ENCODE peak calls at places on chromosomes 13 and 19, in seven cellular contexts. One of them, this sample, is unnamed.
A peak's percentile ranks its signal among the peaks of the same experiment; 100 is the strongest.

GRCh38 chr13:31409678-31410356 is 210.0 kb downstream of the B3GLCT start:
- DNase-seq in H1: no peak
- DNase-seq in K562: no peak
- DNase-seq in SK-N-SH: no peak
- DNase-seq in HepG2: no peak
- DNase-seq in HCT116: no peak
- DNase-seq in GM12878: no peak
- DNase-seq in this sample: no peak

GRCh38 chr13:66159526-66159925 is 1070.6 kb downstream of the PCDH9 start:
- DNase-seq in H1: no peak
- DNase-seq in K562: no peak
- DNase-seq in SK-N-SH: no peak
- DNase-seq in HepG2: no peak
- DNase-seq in HCT116: no peak
- DNase-seq in GM12878: no peak
- DNase-seq in this sample: no peak

GRCh38 chr19:29771708-29772415 is 39.9 kb upstream of the CCNE1 start:
- DNase-seq in H1: peak; percentile 41
- DNase-seq in K562: peak; percentile 77
- DNase-seq in SK-N-SH: peak; percentile 86
- DNase-seq in HepG2: peak; percentile 41
- DNase-seq in HCT116: peak; percentile 43
- DNase-seq in GM12878: no peak
- DNase-seq in this sample: peak; percentile 67

GRCh38 chr19:40612831-40613668 is 11.9 kb downstream of the LTBP4 start:
- DNase-seq in H1: no peak
- DNase-seq in K562: peak; percentile 94
- DNase-seq in SK-N-SH: peak; percentile 71
- DNase-seq in HepG2: no peak
- DNase-seq in HCT116: no peak
- DNase-seq in GM12878: no peak
- DNase-seq in this sample: no peak

GRCh38 chr19:33235269-33235995 is 9.8 kb upstream of the SLC7A10 start:
- DNase-seq in H1: peak; percentile 70
- DNase-seq in K562: peak; percentile 81
- DNase-seq in SK-N-SH: peak; percentile 91
- DNase-seq in HepG2: peak; percentile 78
- DNase-seq in HCT116: peak; percentile 57
- DNase-seq in GM12878: peak; percentile 61
- DNase-seq in this sample: peak; percentile 74

GRCh38 chr19:8618751-8619150 is 8.2 kb upstream of the ADAMTS10 start:
- DNase-seq in H1: no peak
- DNase-seq in K562: no peak
- DNase-seq in SK-N-SH: no peak
- DNase-seq in HepG2: peak; percentile 53
- DNase-seq in HCT116: peak; percentile 50
- DNase-seq in GM12878: no peak
- DNase-seq in this sample: no peak

GRCh38 chr19:677601-678380 is 1.6 kb downstream of the FSTL3 start:
- DNase-seq in H1: no peak
- DNase-seq in K562: no peak
- DNase-seq in SK-N-SH: no peak
- DNase-seq in HepG2: no peak
- DNase-seq in HCT116: no peak
- DNase-seq in GM12878: no peak
- DNase-seq in this sample: peak; percentile 54

GRCh38 chr19:38134538-38135149 is 89.4 kb downstream of the DPF1 start:
- DNase-seq in H1: no peak
- DNase-seq in K562: peak; percentile 72
- DNase-seq in SK-N-SH: peak; percentile 65
- DNase-seq in HepG2: peak; percentile 38
- DNase-seq in HCT116: no peak
- DNase-seq in GM12878: no peak
- DNase-seq in this sample: peak; percentile 42

GRCh38 chr13:113742445-113743120 is 16.4 kb upstream of the TMEM255B start:
- DNase-seq in H1: no peak
- DNase-seq in K562: no peak
- DNase-seq in SK-N-SH: no peak
- DNase-seq in HepG2: no peak
- DNase-seq in HCT116: no peak
- DNase-seq in GM12878: no peak
- DNase-seq in this sample: no peak

GRCh38 chr13:113275387-113275786 is 21.7 kb upstream of the LAMP1 start:
- DNase-seq in H1: no peak
- DNase-seq in K562: peak; percentile 37
- DNase-seq in SK-N-SH: peak; percentile 52
- DNase-seq in HepG2: peak; percentile 84
- DNase-seq in HCT116: peak; percentile 59
- DNase-seq in GM12878: no peak
- DNase-seq in this sample: peak; percentile 62

GRCh38 chr19:35222373-35223005 is 6.0 kb downstream of the FAM187B start:
- DNase-seq in H1: no peak
- DNase-seq in K562: no peak
- DNase-seq in SK-N-SH: no peak
- DNase-seq in HepG2: no peak
- DNase-seq in HCT116: no peak
- DNase-seq in GM12878: no peak
- DNase-seq in this sample: no peak

GRCh38 chr13:50950808-50951207 is 41.2 kb downstream of the RNASEH2B start:
- DNase-seq in H1: no peak
- DNase-seq in K562: no peak
- DNase-seq in SK-N-SH: no peak
- DNase-seq in HepG2: no peak
- DNase-seq in HCT116: no peak
- DNase-seq in GM12878: no peak
- DNase-seq in this sample: no peak

GRCh38 chr19:53131085-53131484 is 1.6 kb downstream of the ZNF415 start:
- DNase-seq in H1: no peak
- DNase-seq in K562: no peak
- DNase-seq in SK-N-SH: no peak
- DNase-seq in HepG2: no peak
- DNase-seq in HCT116: no peak
- DNase-seq in GM12878: no peak
- DNase-seq in this sample: no peak
- TF ChIP-seq JUND in H1: no peak
- TF ChIP-seq JUND in K562: no peak
- TF ChIP-seq JUND in SK-N-SH: no peak
- TF ChIP-seq JUND in HepG2: no peak
- TF ChIP-seq JUND in HCT116: no peak
- TF ChIP-seq JUND in GM12878: no peak
- TF ChIP-seq JUND in this sample: no peak

GRCh38 chr13:111389621-111390521 is 69.4 kb downstream of the TEX29 start:
- DNase-seq in H1: no peak
- DNase-seq in K562: no peak
- DNase-seq in SK-N-SH: no peak
- DNase-seq in HepG2: no peak
- DNase-seq in HCT116: no peak
- DNase-seq in GM12878: no peak
- DNase-seq in this sample: no peak
- TF ChIP-seq JUND in H1: no peak
- TF ChIP-seq JUND in K562: no peak
- TF ChIP-seq JUND in SK-N-SH: no peak
- TF ChIP-seq JUND in HepG2: no peak
- TF ChIP-seq JUND in HCT116: no peak
- TF ChIP-seq JUND in GM12878: no peak
- TF ChIP-seq JUND in this sample: no peak

GRCh38 chr19:31883299-31883990 is 462.0 kb upstream of the ZNF507 start:
- DNase-seq in H1: no peak
- DNase-seq in K562: no peak
- DNase-seq in SK-N-SH: no peak
- DNase-seq in HepG2: no peak
- DNase-seq in HCT116: no peak
- DNase-seq in GM12878: no peak
- DNase-seq in this sample: no peak
- TF ChIP-seq JUND in H1: no peak
- TF ChIP-seq JUND in K562: no peak
- TF ChIP-seq JUND in SK-N-SH: no peak
- TF ChIP-seq JUND in HepG2: no peak
- TF ChIP-seq JUND in HCT116: no peak
- TF ChIP-seq JUND in GM12878: no peak
- TF ChIP-seq JUND in this sample: no peak

DNA sequence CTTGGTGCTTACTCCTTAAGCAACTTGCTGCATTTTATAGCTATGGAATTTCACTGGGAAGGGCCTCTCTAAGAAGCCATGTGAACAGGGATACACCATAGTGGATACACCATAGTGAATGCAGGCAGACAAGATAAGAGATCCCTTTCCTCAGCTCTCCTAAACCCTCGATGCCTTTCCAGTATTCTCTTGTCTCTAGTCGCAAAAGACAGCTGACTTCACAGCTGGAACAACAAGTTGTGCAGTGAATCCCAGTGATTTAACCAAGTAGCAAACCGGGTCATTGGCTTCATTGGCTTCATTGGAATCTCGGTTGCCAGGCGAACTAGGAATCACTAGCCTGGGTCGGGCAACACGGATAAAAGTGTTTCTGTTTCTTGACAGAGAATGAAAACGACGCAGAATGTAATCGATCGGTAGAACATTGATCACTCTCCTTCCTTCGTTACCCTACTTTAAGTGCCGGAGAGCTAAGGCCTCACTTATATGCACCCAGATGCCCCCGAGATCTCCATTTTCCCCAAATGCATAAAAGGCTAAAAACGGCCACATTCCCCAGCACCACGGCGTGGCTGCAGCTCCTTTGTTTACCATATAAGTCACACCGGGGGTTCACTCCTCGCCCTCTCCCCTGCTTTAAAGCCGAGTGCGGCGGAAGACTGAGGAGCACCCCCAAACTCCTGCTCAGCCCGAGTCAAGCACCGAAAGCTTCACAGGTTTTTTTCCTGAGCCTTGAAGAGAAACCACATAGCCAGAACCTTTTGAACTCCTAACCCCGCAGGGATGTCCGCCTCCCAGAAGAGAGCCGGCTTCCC is 674 bp downstream of the TRPC4 start:
- DNase-seq in H1: no peak
- DNase-seq in K562: no peak
- DNase-seq in SK-N-SH: no peak
- DNase-seq in HepG2: no peak
- DNase-seq in HCT116: no peak
- DNase-seq in GM12878: no peak
- DNase-seq in this sample: no peak
- TF ChIP-seq JUND in H1: no peak
- TF ChIP-seq JUND in K562: no peak
- TF ChIP-seq JUND in SK-N-SH: no peak
- TF ChIP-seq JUND in HepG2: no peak
- TF ChIP-seq JUND in HCT116: no peak
- TF ChIP-seq JUND in GM12878: no peak
- TF ChIP-seq JUND in this sample: no peak

DNA sequence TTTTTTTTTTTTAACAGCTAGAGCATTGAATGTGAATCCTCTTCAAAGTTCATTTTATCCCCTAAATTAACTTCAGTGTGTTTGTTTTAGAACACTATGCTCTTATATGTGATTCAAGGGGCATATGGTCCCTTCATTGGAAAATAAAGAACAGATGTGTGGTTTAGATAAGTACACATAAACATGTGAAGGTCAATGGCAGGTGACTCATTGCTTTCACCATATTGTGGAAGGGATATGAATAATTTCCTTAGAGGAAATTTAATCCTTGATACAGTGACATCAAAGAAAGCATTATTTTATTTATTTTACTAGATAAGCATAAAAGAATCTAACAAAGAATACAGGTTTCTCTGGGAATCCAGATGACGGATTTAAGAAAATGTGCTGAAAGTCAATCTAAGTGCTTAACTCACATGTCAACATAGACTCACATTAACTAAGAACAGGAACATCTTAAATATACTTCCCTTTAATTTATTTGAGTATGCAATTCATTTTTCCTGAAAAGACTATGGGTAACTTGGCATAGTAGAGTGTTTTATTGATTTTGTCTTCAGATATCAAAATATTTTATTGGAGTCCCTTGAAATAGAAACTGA is 373.4 kb downstream of the KCTD12 start:
- DNase-seq in H1: no peak
- DNase-seq in K562: no peak
- DNase-seq in SK-N-SH: peak; percentile 11
- DNase-seq in HepG2: no peak
- DNase-seq in HCT116: no peak
- DNase-seq in GM12878: no peak
- DNase-seq in this sample: no peak
- TF ChIP-seq JUND in H1: no peak
- TF ChIP-seq JUND in K562: no peak
- TF ChIP-seq JUND in SK-N-SH: peak; percentile 90
- TF ChIP-seq JUND in HepG2: no peak
- TF ChIP-seq JUND in HCT116: no peak
- TF ChIP-seq JUND in GM12878: no peak
- TF ChIP-seq JUND in this sample: no peak

GRCh38 chr19:58560007-58560887 is 1.8 kb upstream of the UBE2M start:
- DNase-seq in H1: no peak
- DNase-seq in K562: no peak
- DNase-seq in SK-N-SH: no peak
- DNase-seq in HepG2: no peak
- DNase-seq in HCT116: no peak
- DNase-seq in GM12878: no peak
- DNase-seq in this sample: no peak
- TF ChIP-seq JUND in H1: no peak
- TF ChIP-seq JUND in K562: no peak
- TF ChIP-seq JUND in SK-N-SH: no peak
- TF ChIP-seq JUND in HepG2: no peak
- TF ChIP-seq JUND in HCT116: no peak
- TF ChIP-seq JUND in GM12878: no peak
- TF ChIP-seq JUND in this sample: no peak